ENCODE peak calls at places on chromosomes 2 and 18, in five cellular contexts. R is CD8-positive, alpha-beta T cell; D is T-helper 2 cell; U is stimulated activated CD4-positive, alpha-beta T cell treated with anti-CD3 and anti-CD28 coated beads, TNF-alpha, amount 100 ng/mL, for 4 hours; N is left ventricle myocardium inferior. O is an unnamed sample.

GRCh38 chr2:60998628-60999545 is 18.6 kb upstream of the PEX13 start:
- DNase-seq in R (no peak), D (peak), U (no peak), N (no peak), O (no peak)

GRCh38 chr18:33210575-33211189 is 229.8 kb downstream of the CCDC178 start:
- DNase-seq in R (no peak), D (no peak), U (no peak), N (no peak), O (no peak)

GRCh38 chr2:10303174-10303633 is 500 bp downstream of the HPCAL1 start:
- DNase-seq in R (no peak), D (no peak), U (no peak), N (no peak), O (no peak)

GRCh38 chr2:225889452-225889851 is 489.9 kb downstream of the NYAP2 start:
- DNase-seq in R (no peak), D (no peak), U (no peak), N (no peak), O (no peak)

GRCh38 chr2:196239622-196240587 is 68.5 kb upstream of the STK17B start:
- DNase-seq in R (peak), D (peak), U (peak), N (peak), O (peak)

GRCh38 chr2:235543126-235543750 is 49.4 kb downstream of the AGAP1 start:
- DNase-seq in R (no peak), D (no peak), U (no peak), N (no peak), O (no peak)

GRCh38 chr2:240920783-240921231 is 14.7 kb downstream of the CROCC2 start:
- DNase-seq in R (no peak), D (no peak), U (no peak), N (peak), O (no peak)

GRCh38 chr18:64037812-64038414 is 68.0 kb downstream of the SERPINB8 start:
- DNase-seq in R (no peak), D (no peak), U (no peak), N (no peak), O (no peak)

GRCh38 chr2:239738159-239738558 is 287.0 kb downstream of the NDUFA10 start:
- DNase-seq in R (no peak), D (no peak), U (no peak), N (no peak), O (no peak)

GRCh38 chr2:172438741-172439508 is 11.5 kb downstream of the ITGA6 start:
- DNase-seq in R (no peak), D (no peak), U (no peak), N (no peak), O (no peak)

GRCh38 chr2:107542314-107542740 is 284.4 kb upstream of the RGPD4 start:
- DNase-seq in R (no peak), D (no peak), U (no peak), N (no peak), O (no peak)

GRCh38 chr2:64291181-64291580 is 147.0 kb upstream of the PELI1 start:
- DNase-seq in R (no peak), D (no peak), U (no peak), N (no peak), O (no peak)

GRCh38 chr18:23336072-23336471 is 117.0 kb upstream of the RIOK3 start:
- DNase-seq in R (no peak), D (no peak), U (no peak), N (no peak), O (no peak)

GRCh38 chr18:36380173-36380827 is 82.8 kb downstream of the FHOD3 start:
- DNase-seq in R (no peak), D (no peak), U (no peak), N (no peak), O (no peak)

GRCh38 chr2:112121682-112122254 is 16.4 kb upstream of the FBLN7 start:
- DNase-seq in R (peak), D (peak), U (no peak), N (no peak), O (no peak)

GRCh38 chr2:157874997-157875719 is 972 bp downstream of the ACVR1 start:
- DNase-seq in R (peak), D (no peak), U (no peak), N (peak), O (peak)

GRCh38 chr18:67199993-67200617 is 316.4 kb downstream of the DSEL start:
- DNase-seq in R (no peak), D (no peak), U (no peak), N (no peak), O (no peak)

GRCh38 chr2:41722668-41723369 is 325.0 kb upstream of the PKDCC start:
- DNase-seq in R (no peak), D (no peak), U (no peak), N (peak), O (no peak)

GRCh38 chr2:51158236-51158635 is 126.3 kb upstream of the NRXN1 start:
- DNase-seq in R (no peak), D (no peak), U (no peak), N (no peak), O (no peak)

GRCh38 chr2:11559066-11559785 is 25.4 kb downstream of the GREB1 start:
- DNase-seq in R (no peak), D (no peak), U (no peak), N (no peak), O (no peak)

GRCh38 chr2:182868423-182868822 is 2.0 kb upstream of the FRZB start:
- DNase-seq in R (no peak), D (no peak), U (no peak), N (no peak), O (no peak)

GRCh38 chr18:74793746-74794145 is 196.1 kb downstream of the ZNF407 start:
- DNase-seq in R (no peak), D (no peak), U (no peak), N (no peak), O (no peak)

GRCh38 chr2:41127351-41127750 is 675.5 kb upstream of the SLC8A1 start:
- DNase-seq in R (no peak), D (no peak), U (no peak), N (no peak), O (no peak)

GRCh38 chr18:79577451-79578395 is 101.9 kb upstream of the CTDP1 start:
- DNase-seq in R (no peak), D (no peak), U (no peak), N (peak), O (no peak)

GRCh38 chr2:128308284-128308731 is 10.4 kb downstream of the HS6ST1 start:
- DNase-seq in R (no peak), D (no peak), U (no peak), N (peak), O (no peak)

GRCh38 chr2:2689313-2689712 is 358.2 kb upstream of the MYT1L start:
- DNase-seq in R (no peak), D (no peak), U (no peak), N (no peak), O (no peak)

GRCh38 chr2:238453842-238454241 is 27.1 kb downstream of the ASB1 start:
- DNase-seq in R (no peak), D (no peak), U (no peak), N (no peak), O (no peak)

GRCh38 chr18:26425148-26425531 is 123.2 kb downstream of the KCTD1 start:
- DNase-seq in R (no peak), D (no peak), U (no peak), N (no peak), O (no peak)

GRCh38 chr2:215028231-215028630 is 110.2 kb downstream of the ABCA12 start:
- DNase-seq in R (no peak), D (no peak), U (no peak), N (no peak), O (no peak)

GRCh38 chr2:240432820-240433801 is 2.4 kb upstream of the GPC1 start:
- DNase-seq in R (no peak), D (no peak), U (no peak), N (peak), O (peak)

GRCh38 chr2:41879367-41879871 is 168.4 kb upstream of the PKDCC start:
- DNase-seq in R (no peak), D (no peak), U (no peak), N (no peak), O (no peak)

GRCh38 chr2:62196278-62196901 is 475 bp downstream of the B3GNT2 start:
- DNase-seq in R (peak), D (peak), U (peak), N (no peak), O (no peak)

GRCh38 chr2:28640908-28641300 is 110.7 kb upstream of the PPP1CB start:
- DNase-seq in R (no peak), D (no peak), U (no peak), N (no peak), O (no peak)

GRCh38 chr2:137333386-137333972 is 568.1 kb downstream of the THSD7B start:
- DNase-seq in R (no peak), D (no peak), U (no peak), N (no peak), O (no peak)